ENCODE peak calls at places on chromosomes 11 and 22, in ten cellular contexts. V is thoracic aorta, Z is WTC11, X is RWPE1, H is cardiac muscle cell, Q is AG04449, L is H9, J is fibroblast of lung, P is esophagus muscularis mucosa, O is fibroblast of villous mesenchyme. C is an unnamed sample.

GRCh38 chr11:77092382-77092781 is 10.3 kb upstream of the OMP start:
- DNase-seq in V (no peak), Z (no peak), X (no peak), H (no peak), Q (no peak), L (no peak), J (no peak), P (no peak), O (no peak), C (no peak)

GRCh38 chr11:123482225-123482624 is 52.2 kb downstream of the GRAMD1B start:
- DNase-seq in V (no peak), Z (no peak), X (no peak), H (no peak), Q (no peak), L (no peak), J (no peak), P (no peak), O (no peak), C (no peak)

GRCh38 chr11:72776844-72777754 is 16.7 kb downstream of the STARD10 start:
- DNase-seq in V (no peak), Z (no peak), X (no peak), H (no peak), Q (no peak), L (no peak), J (no peak), P (no peak), O (no peak), C (no peak)

GRCh38 chr11:78379039-78379670 is 38.5 kb downstream of the GAB2 start:
- DNase-seq in V (no peak), Z (no peak), X (no peak), H (peak), Q (no peak), L (no peak), J (no peak), P (no peak), O (no peak), C (peak)

GRCh38 chr11:64297722-64298358 is 2.3 kb upstream of the CATSPERZ start:
- DNase-seq in V (no peak), Z (no peak), X (no peak), H (no peak), Q (no peak), L (no peak), J (no peak), P (no peak), O (no peak), C (no peak)

GRCh38 chr11:20054584-20054983 is 105.7 kb downstream of the DBX1 start:
- DNase-seq in V (no peak), Z (no peak), X (no peak), H (no peak), Q (no peak), L (no peak), J (no peak), P (no peak), O (no peak), C (no peak)

GRCh38 chr11:2828585-2829330 is 56.8 kb downstream of the CDKN1C start:
- DNase-seq in V (no peak), Z (no peak), X (no peak), H (no peak), Q (no peak), L (no peak), J (no peak), P (no peak), O (no peak), C (no peak)

GRCh38 chr11:43992834-43993637 is 50.6 kb downstream of the C11orf96 start:
- DNase-seq in V (no peak), Z (no peak), X (no peak), H (no peak), Q (no peak), L (no peak), J (peak), P (no peak), O (peak), C (no peak)

GRCh38 chr11:13030857-13031256 is 21.7 kb downstream of the RASSF10 start:
- DNase-seq in V (no peak), Z (no peak), X (no peak), H (peak), Q (no peak), L (no peak), J (no peak), P (peak), O (no peak), C (no peak)

GRCh38 chr11:64609436-64610047 is 18.5 kb downstream of the SLC22A12 start:
- DNase-seq in V (no peak), Z (no peak), X (no peak), H (no peak), Q (no peak), L (no peak), J (no peak), P (no peak), O (no peak), C (no peak)

GRCh38 chr11:100525635-100526034 is 161.5 kb upstream of the ARHGAP42 start:
- DNase-seq in V (no peak), Z (peak), X (no peak), H (no peak), Q (no peak), L (peak), J (no peak), P (no peak), O (peak), C (no peak)

GRCh38 chr11:119417726-119418540 is 5.0 kb downstream of the THY1 start:
- DNase-seq in V (peak), Z (no peak), X (peak), H (no peak), Q (peak), L (peak), J (peak), P (no peak), O (peak), C (peak)

GRCh38 chr11:85945788-85946187 is 90.6 kb downstream of the CCDC83 start:
- DNase-seq in V (no peak), Z (no peak), X (no peak), H (no peak), Q (no peak), L (no peak), J (no peak), P (no peak), O (no peak), C (no peak)

GRCh38 chr22:48799227-48799970 is 1028.3 kb downstream of the BRD1 start:
- DNase-seq in V (no peak), Z (no peak), X (no peak), H (no peak), Q (no peak), L (no peak), J (no peak), P (no peak), O (no peak), C (no peak)

GRCh38 chr11:12868315-12869073 is 140.6 kb upstream of the RASSF10 start:
- DNase-seq in V (no peak), Z (no peak), X (no peak), H (no peak), Q (no peak), L (no peak), J (peak), P (no peak), O (peak), C (peak)

GRCh38 chr11:108851781-108852180 is 186.9 kb downstream of the DDX10 start:
- DNase-seq in V (no peak), Z (no peak), X (no peak), H (no peak), Q (no peak), L (no peak), J (no peak), P (no peak), O (no peak), C (no peak)

GRCh38 chr11:103035216-103035615 is 56.7 kb downstream of the DCUN1D5 start:
- DNase-seq in V (no peak), Z (no peak), X (no peak), H (no peak), Q (no peak), L (no peak), J (no peak), P (no peak), O (no peak), C (no peak)

DNA sequence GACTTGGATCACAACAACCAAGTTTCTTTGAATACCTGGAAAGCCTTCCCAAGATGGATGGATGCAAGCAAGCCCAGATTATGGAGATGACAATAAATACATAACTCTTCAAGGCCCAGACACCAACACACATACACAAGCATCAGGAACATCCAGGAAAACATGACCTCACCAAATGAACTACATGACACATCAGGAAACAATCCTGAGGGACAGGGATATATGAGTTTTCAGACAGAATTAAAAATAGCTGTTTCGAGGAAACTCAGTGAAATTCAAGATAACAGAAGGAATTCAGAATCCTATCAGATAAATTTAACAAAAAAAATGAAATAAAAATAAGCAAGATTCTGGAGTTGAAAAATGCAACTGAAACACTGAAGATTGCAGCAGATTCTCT is 659.4 kb downstream of the METTL15 start:
- DNase-seq in V (no peak), Z (no peak), X (no peak), H (no peak), Q (no peak), L (no peak), J (no peak), P (no peak), O (no peak), C (peak)
- TF ChIP-seq CTCF in V (no peak), Z (no peak), X (no peak), H (no peak), Q (no peak), L (no peak), J (no peak), P (no peak), O (no peak), C (no peak)

DNA sequence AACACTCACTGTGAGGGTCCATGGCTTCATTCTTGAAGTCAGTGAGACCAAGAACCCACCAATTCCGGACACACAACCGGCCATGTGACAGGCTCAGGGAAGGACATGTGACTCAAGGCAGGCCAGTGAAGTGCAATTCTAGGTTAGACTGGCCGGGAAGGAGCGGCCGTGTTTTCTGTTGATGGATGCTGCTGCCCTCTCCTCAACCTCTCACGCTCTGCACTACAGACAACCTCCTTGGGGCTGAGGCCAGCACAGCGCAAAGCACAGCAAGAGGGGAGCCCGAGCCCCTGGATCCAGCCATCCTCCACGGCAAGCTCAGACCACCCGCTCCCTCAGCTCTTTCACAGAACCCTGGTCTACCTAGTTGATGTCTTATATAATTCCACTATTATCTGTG is 2.8 kb downstream of the NUDT8 start:
- DNase-seq in V (no peak), Z (no peak), X (no peak), H (no peak), Q (no peak), L (peak), J (no peak), P (no peak), O (no peak), C (no peak)
- TF ChIP-seq CTCF in V (no peak), Z (no peak), X (no peak), H (no peak), Q (no peak), L (no peak), J (no peak), P (no peak), O (no peak), C (no peak)

GRCh38 chr11:46247664-46248063 is 29.8 kb upstream of the CREB3L1 start:
- DNase-seq in V (no peak), Z (peak), X (peak), H (peak), Q (no peak), L (peak), J (peak), P (no peak), O (peak), C (no peak)
- TF ChIP-seq CTCF in V (no peak), Z (peak), X (peak), H (peak), Q (peak), L (peak), J (peak), P (no peak), O (peak), C (peak)

GRCh38 chr11:125724125-125724524 is 22.0 kb upstream of the PATE1 start:
- DNase-seq in V (no peak), Z (no peak), X (no peak), H (no peak), Q (no peak), L (no peak), J (peak), P (no peak), O (no peak), C (peak)
- TF ChIP-seq CTCF in V (no peak), Z (no peak), X (no peak), H (peak), Q (no peak), L (peak), J (no peak), P (no peak), O (peak), C (peak)

C was measured in HFFc6.